ENCODE peak calls at places on chromosomes 4 and X, in ten cellular contexts. H is T-cell; Q is HTR-8/SVneo; P is M059J; B is tibial artery; G is WTC11; K is D341Med; T is activated CD4-positive, alpha-beta T cell treated with anti-CD3 and anti-CD28 coated beads, Interleukin-2, amount 50 U/mL, for 4 hours; W is aorta; F is Caki2. M is an unnamed sample.

GRCh38 chrX:153725039-153725831 is 579 bp downstream of the ABCD1 start:
- DNase-seq in B (no peak), W (no peak), F (no peak), G (peak), Q (no peak), T (no peak), P (no peak), H (peak), K (peak), M (no peak)

GRCh38 chrX:117808413-117808812 is 308.2 kb downstream of the KLHL13 start:
- DNase-seq in T (no peak), B (no peak), G (no peak), Q (no peak), P (no peak), F (no peak), K (no peak), H (no peak), W (no peak), M (no peak)

GRCh38 chrX:1453951-1454785 is 1.5 kb upstream of the ASMTL start:
- DNase-seq in G (peak), H (peak), P (peak), K (peak), W (peak), Q (peak), T (peak), F (peak), B (peak), M (peak)

GRCh38 chr4:125316781-125317525 is 2.2 kb downstream of the FAT4 start:
- DNase-seq in W (peak), Q (peak), T (no peak), K (peak), H (no peak), F (peak), P (peak), B (peak), G (peak), M (peak)

GRCh38 chrX:77924320-77924859 is 13.9 kb downstream of the ATP7A start:
- DNase-seq in F (no peak), G (no peak), T (no peak), K (no peak), H (no peak), Q (no peak), B (no peak), P (no peak), W (no peak), M (no peak)

GRCh38 chr4:186693159-186693815 is 30.4 kb downstream of the FAT1 start:
- DNase-seq in P (peak), G (no peak), F (peak), T (no peak), H (no peak), K (no peak), B (peak), W (peak), Q (peak), M (no peak)

GRCh38 chr4:159190646-159191045 is 87.8 kb downstream of the RAPGEF2 start:
- DNase-seq in T (no peak), W (no peak), P (no peak), Q (no peak), B (no peak), G (no peak), K (no peak), F (no peak), H (no peak), M (no peak)

GRCh38 chrX:133215747-133216146 is 2.4 kb downstream of the TFDP3 start:
- DNase-seq in B (no peak), H (no peak), P (peak), W (no peak), K (no peak), G (peak), F (peak), T (no peak), Q (no peak), M (no peak)

GRCh38 chr4:184961693-184962092 is 56.6 kb upstream of the HELT start:
- DNase-seq in P (no peak), G (peak), H (no peak), T (no peak), K (peak), F (no peak), Q (no peak), B (no peak), W (no peak), M (no peak)

GRCh38 chrX:30657542-30658238 is 4.5 kb downstream of the GK start:
- DNase-seq in B (no peak), G (no peak), Q (no peak), K (no peak), T (no peak), W (no peak), H (no peak), F (no peak), P (no peak), M (no peak)

GRCh38 chrX:72621619-72622485 is 49.2 kb upstream of the HDAC8 start:
- DNase-seq in T (no peak), B (no peak), F (no peak), P (peak), K (no peak), W (no peak), H (no peak), G (no peak), Q (peak), M (no peak)

GRCh38 chr4:144720491-144720890 is 74.5 kb downstream of the HHIP start:
- DNase-seq in B (no peak), P (no peak), H (no peak), F (no peak), Q (no peak), T (no peak), K (no peak), W (no peak), G (no peak), M (no peak)

GRCh38 chr4:98639108-98639507 is 19.3 kb downstream of the TSPAN5 start:
- DNase-seq in W (no peak), Q (no peak), F (no peak), B (no peak), G (no peak), H (no peak), T (no peak), K (no peak), P (no peak), M (no peak)

GRCh38 chrX:143571521-143571920 is 54.2 kb upstream of the SPANXN3 start:
- DNase-seq in F (no peak), P (no peak), G (no peak), T (no peak), W (no peak), K (no peak), Q (no peak), H (no peak), B (no peak), M (no peak)

GRCh38 chr4:1126506-1126905 is 13.1 kb upstream of the RNF212 start:
- DNase-seq in H (no peak), F (no peak), W (no peak), P (no peak), G (no peak), T (no peak), Q (no peak), K (no peak), B (no peak), M (no peak)

GRCh38 chr4:53208749-53209148 is 157.1 kb downstream of the SCFD2 start:
- DNase-seq in T (no peak), F (no peak), H (no peak), Q (no peak), W (no peak), B (no peak), K (no peak), P (no peak), G (no peak), M (no peak)

GRCh38 chr4:186018261-186018660 is 50.7 kb upstream of the TLR3 start:
- DNase-seq in W (no peak), F (no peak), G (no peak), Q (no peak), P (no peak), K (no peak), H (no peak), B (no peak), T (no peak), M (no peak)

GRCh38 chr4:55927776-55928437 is 20.8 kb upstream of the CEP135 start:
- DNase-seq in T (no peak), B (no peak), H (no peak), P (no peak), W (no peak), Q (no peak), G (no peak), F (no peak), K (no peak), M (no peak)

GRCh38 chr4:140162596-140162995 is 8.6 kb upstream of the MAML3 start:
- DNase-seq in W (no peak), B (no peak), G (no peak), Q (no peak), F (no peak), K (no peak), H (no peak), T (no peak), P (no peak), M (no peak)

GRCh38 chr4:140641789-140642439 is 73.2 kb upstream of the UCP1 start:
- DNase-seq in P (no peak), F (no peak), B (no peak), K (no peak), W (no peak), Q (no peak), H (no peak), G (peak), T (no peak), M (no peak)